ENCODE peak calls at places on chromosomes 7 and 10, in four cellular contexts. T, U, D and L are unnamed samples.

GRCh38 chr10:1643161-1643910 is 94.0 kb downstream of the ADARB2 start:
- DNase-seq in U (peak), T (no peak), D (no peak), L (no peak)

GRCh38 chr10:102066421-102067068 is 1.4 kb downstream of the HPS6 start:
- DNase-seq in D (no peak), U (no peak), T (no peak), L (no peak)

GRCh38 chr10:116878123-116878522 is 28.8 kb downstream of the ENO4 start:
- DNase-seq in U (no peak), D (no peak), T (no peak), L (no peak)

GRCh38 chr10:107653832-107654287 is 489.4 kb upstream of the SORCS1 start:
- DNase-seq in T (no peak), U (peak), D (peak), L (peak)

GRCh38 chr10:97708976-97709745 is 4.4 kb upstream of the MARVELD1 start:
- DNase-seq in U (peak), T (peak), D (peak), L (peak)

GRCh38 chr7:138417103-138417695 is 42.9 kb upstream of the TRIM24 start:
- DNase-seq in T (no peak), D (no peak), U (no peak), L (no peak)

GRCh38 chr7:24701232-24701898 is 55.9 kb downstream of the GSDME start:
- DNase-seq in D (peak), T (peak), U (peak), L (peak)

GRCh38 chr10:49354593-49354992 is 41.3 kb downstream of the DRGX start:
- DNase-seq in T (no peak), U (no peak), D (no peak), L (no peak)

GRCh38 chr10:119478111-119479047 is 64.1 kb downstream of the RGS10 start:
- DNase-seq in T (no peak), D (no peak), U (no peak), L (no peak)

DNA sequence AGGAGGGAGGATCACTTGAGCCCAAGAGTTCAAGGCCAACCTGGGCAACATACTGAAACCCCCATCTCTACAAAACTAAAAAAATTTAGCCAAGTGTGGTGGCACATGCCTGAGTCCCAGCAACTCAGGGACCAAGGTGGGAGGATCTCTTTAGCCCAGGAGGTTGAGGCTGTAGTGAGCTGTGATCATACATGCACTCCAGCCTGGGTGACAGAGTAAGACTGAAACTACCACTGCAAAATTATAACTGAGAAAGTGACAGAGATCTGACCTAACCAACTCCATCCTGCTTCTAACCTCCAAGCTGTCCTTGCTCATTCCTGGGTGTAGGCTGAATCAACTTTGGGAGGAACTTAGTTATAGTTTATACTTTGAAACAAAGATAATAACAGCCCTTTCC is 59.4 kb downstream of the HTR7 start:
- DNase-seq in D (no peak), T (no peak), U (no peak), L (no peak)
- TF ChIP-seq CTCF in D (no peak), T (no peak), U (no peak), L (no peak)

DNA sequence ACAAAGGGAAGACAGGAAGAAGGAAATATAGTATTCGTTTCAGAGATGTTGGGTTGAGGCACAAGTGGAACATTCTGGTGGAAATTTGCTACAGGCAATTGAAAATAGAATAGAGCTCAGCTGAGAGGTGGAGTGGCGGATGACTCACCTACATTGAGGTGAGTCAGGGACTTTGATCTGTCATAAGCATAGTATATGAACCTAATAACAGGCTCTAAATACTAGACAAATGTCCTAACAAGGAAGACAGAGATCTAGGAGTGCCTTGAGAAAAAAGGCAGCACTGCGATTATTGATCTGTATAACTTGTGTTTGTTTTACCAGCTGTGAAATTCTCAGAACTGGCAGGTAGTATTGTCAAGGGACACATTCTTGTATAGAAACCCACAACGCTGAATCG is 907 bp upstream of the IFRD1 start:
- DNase-seq in U (peak), T (no peak), D (no peak), L (no peak)
- TF ChIP-seq CTCF in U (no peak), T (no peak), D (no peak), L (no peak)

GRCh38 chr7:149422065-149422913 is 38.6 kb downstream of the ZNF777 start:
- DNase-seq in T (peak), D (no peak), U (peak), L (no peak)
- TF ChIP-seq CTCF in T (no peak), D (peak), U (peak), L (peak)

GRCh38 chr7:95840953-95841950 is 68.9 kb downstream of the DYNC1I1 start:
- DNase-seq in U (peak), D (no peak), T (no peak), L (no peak)
- TF ChIP-seq CTCF in U (peak), D (peak), T (peak), L (no peak)